ENCODE peak calls at places on chromosomes 1 and 21, in six cellular contexts. One of them, this sample, is unnamed. For H3K36me3, the result is how much of the 10 kb centered on the place peaks cover.

GRCh38 chr1:153404768-153405167 is 11.6 kb upstream of the S100A7A start:
- DNase-seq in heart left ventricle: peak
- DNase-seq in IMR-90: no peak
- DNase-seq in tibial nerve: no peak
- DNase-seq in ovary: no peak
- DNase-seq in right lobe of liver: peak
- DNase-seq in this sample: no peak

GRCh38 chr1:222127526-222128152 is 385.8 kb upstream of the DUSP10 start:
- DNase-seq in tibial nerve: no peak
- DNase-seq in right lobe of liver: no peak
- DNase-seq in IMR-90: peak
- DNase-seq in ovary: no peak
- DNase-seq in heart left ventricle: no peak
- DNase-seq in this sample: no peak

GRCh38 chr1:225655509-225656258 is 2.8 kb upstream of the ENAH start:
- DNase-seq in right lobe of liver: peak
- DNase-seq in heart left ventricle: peak
- DNase-seq in ovary: peak
- DNase-seq in tibial nerve: peak
- DNase-seq in IMR-90: peak
- DNase-seq in this sample: no peak

GRCh38 chr1:92536593-92537332 is 50.0 kb upstream of the GFI1 start:
- DNase-seq in IMR-90: peak
- DNase-seq in tibial nerve: no peak
- DNase-seq in heart left ventricle: no peak
- DNase-seq in right lobe of liver: no peak
- DNase-seq in ovary: no peak
- DNase-seq in this sample: no peak

GRCh38 chr1:43302226-43302625 is 1.4 kb downstream of the TIE1 start:
- DNase-seq in tibial nerve: no peak
- DNase-seq in IMR-90: no peak
- DNase-seq in right lobe of liver: no peak
- DNase-seq in ovary: no peak
- DNase-seq in heart left ventricle: no peak
- DNase-seq in this sample: no peak

GRCh38 chr1:227707807-227708206 is 27.3 kb downstream of the JMJD4 start:
- DNase-seq in ovary: no peak
- DNase-seq in right lobe of liver: no peak
- DNase-seq in IMR-90: no peak
- DNase-seq in heart left ventricle: no peak
- DNase-seq in tibial nerve: no peak
- DNase-seq in this sample: no peak

GRCh38 chr1:84877592-84877991 is 15.4 kb downstream of the LPAR3 start:
- DNase-seq in heart left ventricle: no peak
- DNase-seq in IMR-90: peak
- DNase-seq in right lobe of liver: no peak
- DNase-seq in ovary: no peak
- DNase-seq in tibial nerve: no peak
- DNase-seq in this sample: no peak

GRCh38 chr1:229109320-229109761 is 161.6 kb upstream of the RAB4A start:
- DNase-seq in IMR-90: no peak
- DNase-seq in heart left ventricle: no peak
- DNase-seq in right lobe of liver: no peak
- DNase-seq in tibial nerve: peak
- DNase-seq in ovary: no peak
- DNase-seq in this sample: no peak

GRCh38 chr1:7014640-7014930 is 229.3 kb downstream of the CAMTA1 start:
- DNase-seq in IMR-90: no peak
- DNase-seq in ovary: no peak
- DNase-seq in tibial nerve: no peak
- DNase-seq in heart left ventricle: no peak
- DNase-seq in right lobe of liver: no peak
- DNase-seq in this sample: no peak

GRCh38 chr1:200153277-200154055 is 126.0 kb downstream of the NR5A2 start:
- DNase-seq in heart left ventricle: no peak
- DNase-seq in ovary: no peak
- DNase-seq in IMR-90: no peak
- DNase-seq in tibial nerve: no peak
- DNase-seq in right lobe of liver: no peak
- DNase-seq in this sample: no peak

GRCh38 chr1:10903826-10904225 is 107.4 kb upstream of the CASZ1 start:
- DNase-seq in heart left ventricle: no peak
- DNase-seq in IMR-90: no peak
- DNase-seq in tibial nerve: no peak
- DNase-seq in right lobe of liver: no peak
- DNase-seq in ovary: no peak
- DNase-seq in this sample: no peak

GRCh38 chr1:181685216-181685615 is 201.9 kb downstream of the CACNA1E start:
- DNase-seq in heart left ventricle: no peak
- DNase-seq in IMR-90: no peak
- DNase-seq in tibial nerve: no peak
- DNase-seq in right lobe of liver: no peak
- DNase-seq in ovary: no peak
- DNase-seq in this sample: no peak

GRCh38 chr21:38805282-38806152 is at the start of gene ETS2:
- DNase-seq in tibial nerve: peak
- DNase-seq in right lobe of liver: peak
- DNase-seq in IMR-90: peak
- DNase-seq in heart left ventricle: peak
- DNase-seq in ovary: peak
- DNase-seq in this sample: peak

GRCh38 chr1:26877326-26877725 is 12.8 kb downstream of the GPN2 start:
- DNase-seq in IMR-90: no peak
- DNase-seq in right lobe of liver: no peak
- DNase-seq in ovary: no peak
- DNase-seq in heart left ventricle: no peak
- DNase-seq in tibial nerve: no peak
- DNase-seq in this sample: no peak

GRCh38 chr1:228861830-228862176 is 126.5 kb downstream of the RHOU start:
- DNase-seq in tibial nerve: no peak
- DNase-seq in ovary: no peak
- DNase-seq in right lobe of liver: no peak
- DNase-seq in IMR-90: peak
- DNase-seq in heart left ventricle: no peak
- DNase-seq in this sample: no peak

GRCh38 chr1:229536982-229537381 is 21.5 kb downstream of the ABCB10 start:
- DNase-seq in ovary: no peak
- DNase-seq in heart left ventricle: no peak
- DNase-seq in right lobe of liver: no peak
- DNase-seq in tibial nerve: no peak
- DNase-seq in IMR-90: no peak
- DNase-seq in this sample: no peak

GRCh38 chr1:72186733-72187307 is 95.5 kb downstream of the NEGR1 start:
- DNase-seq in IMR-90: peak
- DNase-seq in heart left ventricle: no peak
- DNase-seq in ovary: no peak
- DNase-seq in right lobe of liver: no peak
- DNase-seq in tibial nerve: no peak
- DNase-seq in this sample: no peak

GRCh38 chr1:46315669-46316403 is 12.3 kb downstream of the UQCRH start:
- DNase-seq in ovary: no peak
- DNase-seq in IMR-90: peak
- DNase-seq in tibial nerve: no peak
- DNase-seq in right lobe of liver: no peak
- DNase-seq in heart left ventricle: no peak
- DNase-seq in this sample: no peak

GRCh38 chr1:107414550-107414949 is 273.7 kb downstream of the NTNG1 start:
- DNase-seq in tibial nerve: no peak
- DNase-seq in ovary: no peak
- DNase-seq in heart left ventricle: no peak
- DNase-seq in right lobe of liver: no peak
- DNase-seq in IMR-90: no peak
- DNase-seq in this sample: no peak

GRCh38 chr1:214621178-214621577 is 18.2 kb downstream of the CENPF start:
- DNase-seq in IMR-90: no peak
- DNase-seq in heart left ventricle: no peak
- DNase-seq in right lobe of liver: no peak
- DNase-seq in ovary: no peak
- DNase-seq in tibial nerve: no peak
- DNase-seq in this sample: no peak
- H3K36me3 ChIP-seq in IMR-90: under half
- H3K36me3 ChIP-seq in heart left ventricle: under half
- H3K36me3 ChIP-seq in right lobe of liver: under half
- H3K36me3 ChIP-seq in ovary: under half
- H3K36me3 ChIP-seq in tibial nerve: under half
- H3K36me3 ChIP-seq in this sample: under half

GRCh38 chr1:93585059-93585966 is 96.3 kb downstream of the BCAR3 start:
- DNase-seq in right lobe of liver: peak
- DNase-seq in heart left ventricle: peak
- DNase-seq in tibial nerve: no peak
- DNase-seq in ovary: peak
- DNase-seq in IMR-90: no peak
- DNase-seq in this sample: peak

GRCh38 chr1:93579891-93580290 is 101.7 kb downstream of the BCAR3 start:
- DNase-seq in tibial nerve: no peak
- DNase-seq in IMR-90: peak
- DNase-seq in ovary: peak
- DNase-seq in heart left ventricle: no peak
- DNase-seq in right lobe of liver: no peak
- DNase-seq in this sample: peak

GRCh38 chr1:93584238-93585003 is 97.2 kb downstream of the BCAR3 start:
- DNase-seq in tibial nerve: no peak
- DNase-seq in heart left ventricle: no peak
- DNase-seq in IMR-90: no peak
- DNase-seq in ovary: peak
- DNase-seq in right lobe of liver: no peak
- DNase-seq in this sample: no peak

GRCh38 chr1:93578911-93579825 is 102.5 kb downstream of the BCAR3 start:
- DNase-seq in right lobe of liver: no peak
- DNase-seq in heart left ventricle: no peak
- DNase-seq in ovary: no peak
- DNase-seq in tibial nerve: no peak
- DNase-seq in IMR-90: no peak
- DNase-seq in this sample: no peak

DNA sequence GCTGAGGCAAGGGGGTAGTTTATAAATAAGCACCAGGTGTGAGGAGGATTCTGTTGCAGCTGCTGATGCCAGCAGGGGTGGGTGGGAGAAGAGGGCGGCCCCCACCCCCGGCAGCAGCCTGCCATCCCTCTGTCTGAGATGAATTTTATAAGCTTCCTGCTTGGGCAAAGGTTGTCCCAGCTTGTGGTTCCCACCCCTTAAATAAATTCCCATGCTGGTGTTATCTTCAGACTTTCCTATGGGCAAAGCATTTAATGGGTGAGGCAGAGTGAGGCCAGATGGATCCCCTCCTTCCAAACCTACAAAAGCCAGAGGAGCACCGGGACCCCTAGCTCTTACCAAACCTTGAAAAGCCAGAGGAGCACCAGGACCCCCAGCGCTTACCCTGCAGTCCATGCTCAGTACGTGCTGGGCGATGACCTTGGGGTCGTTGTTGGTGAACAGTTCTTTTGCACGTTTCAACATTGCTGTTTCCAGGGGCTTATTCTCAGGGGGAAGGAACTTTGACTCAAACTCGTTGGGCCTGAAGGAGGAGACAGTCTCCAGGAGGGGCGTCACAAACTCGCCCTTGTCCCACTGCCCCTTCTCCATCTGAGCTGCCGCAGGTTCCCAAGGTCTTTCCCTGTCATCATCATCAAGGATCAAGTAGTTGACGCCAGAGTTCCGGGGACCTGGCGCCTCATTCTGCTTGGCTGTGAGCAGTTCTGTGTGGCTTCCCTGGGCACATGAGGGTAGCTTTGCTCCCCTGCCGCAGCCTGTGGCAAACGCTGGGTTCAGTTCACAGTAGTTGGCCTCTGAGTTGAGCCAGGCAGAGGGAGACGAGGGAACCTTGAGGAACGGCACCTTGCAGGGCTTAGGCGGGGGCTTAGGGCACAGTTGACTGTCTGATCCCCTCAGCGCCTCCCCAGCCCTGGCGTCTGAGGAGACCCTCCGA is 99.5 kb downstream of the BCAR3 start:
- DNase-seq in ovary: no peak
- DNase-seq in heart left ventricle: no peak
- DNase-seq in IMR-90: no peak
- DNase-seq in right lobe of liver: no peak
- DNase-seq in tibial nerve: no peak
- DNase-seq in this sample: peak
- TF ChIP-seq POLR2A in ovary: no peak
- TF ChIP-seq POLR2A in heart left ventricle: no peak
- TF ChIP-seq POLR2A in IMR-90: no peak
- TF ChIP-seq POLR2A in right lobe of liver: no peak
- TF ChIP-seq POLR2A in tibial nerve: no peak
- TF ChIP-seq POLR2A in this sample: no peak

GRCh38 chr1:15633756-15634420 is 16.6 kb downstream of the DDI2 start:
- DNase-seq in heart left ventricle: no peak
- DNase-seq in tibial nerve: no peak
- DNase-seq in IMR-90: no peak
- DNase-seq in right lobe of liver: no peak
- DNase-seq in ovary: no peak
- DNase-seq in this sample: no peak
- H3K36me3 ChIP-seq in heart left ventricle: under half
- H3K36me3 ChIP-seq in tibial nerve: under half
- H3K36me3 ChIP-seq in IMR-90: under half
- H3K36me3 ChIP-seq in right lobe of liver: half or more
- H3K36me3 ChIP-seq in ovary: under half
- H3K36me3 ChIP-seq in this sample: under half

GRCh38 chr21:28884976-28885852 is 107.5 kb downstream of the LTN1 start:
- DNase-seq in right lobe of liver: peak
- DNase-seq in tibial nerve: peak
- DNase-seq in ovary: peak
- DNase-seq in heart left ventricle: peak
- DNase-seq in IMR-90: peak
- DNase-seq in this sample: peak
- TF ChIP-seq POLR2A in right lobe of liver: peak
- TF ChIP-seq POLR2A in tibial nerve: peak
- TF ChIP-seq POLR2A in ovary: peak
- TF ChIP-seq POLR2A in heart left ventricle: peak
- TF ChIP-seq POLR2A in IMR-90: no peak
- TF ChIP-seq POLR2A in this sample: peak

GRCh38 chr1:31934706-31935629 is 3.2 kb downstream of the PTP4A2 start:
- DNase-seq in ovary: no peak
- DNase-seq in tibial nerve: no peak
- DNase-seq in IMR-90: peak
- DNase-seq in right lobe of liver: no peak
- DNase-seq in heart left ventricle: no peak
- DNase-seq in this sample: no peak

GRCh38 chr1:31938184-31938975 is at the start of gene PTP4A2:
- DNase-seq in heart left ventricle: peak
- DNase-seq in IMR-90: peak
- DNase-seq in right lobe of liver: peak
- DNase-seq in ovary: peak
- DNase-seq in tibial nerve: peak
- DNase-seq in this sample: peak

GRCh38 chr1:31937300-31938183 is 626 bp downstream of the PTP4A2 start:
- DNase-seq in IMR-90: peak
- DNase-seq in tibial nerve: peak
- DNase-seq in heart left ventricle: peak
- DNase-seq in ovary: peak
- DNase-seq in right lobe of liver: peak
- DNase-seq in this sample: peak

GRCh38 chr1:31936966-31937299 is 1.2 kb downstream of the PTP4A2 start:
- DNase-seq in IMR-90: no peak
- DNase-seq in ovary: no peak
- DNase-seq in heart left ventricle: no peak
- DNase-seq in tibial nerve: no peak
- DNase-seq in right lobe of liver: no peak
- DNase-seq in this sample: no peak

GRCh38 chr1:31936278-31936965 is 1.7 kb downstream of the PTP4A2 start:
- DNase-seq in right lobe of liver: no peak
- DNase-seq in heart left ventricle: no peak
- DNase-seq in tibial nerve: no peak
- DNase-seq in ovary: no peak
- DNase-seq in IMR-90: peak
- DNase-seq in this sample: no peak
- H3K36me3 ChIP-seq in right lobe of liver: under half
- H3K36me3 ChIP-seq in heart left ventricle: under half
- H3K36me3 ChIP-seq in tibial nerve: under half
- H3K36me3 ChIP-seq in ovary: under half
- H3K36me3 ChIP-seq in IMR-90: under half
- H3K36me3 ChIP-seq in this sample: under half

This sample was measured in breast epithelium.